ENCODE peak calls at places on chromosomes 5 and 9, in seven cellular contexts. One of them, this sample, is unnamed.

GRCh38 chr5:159850192-159850573 is 66.1 kb upstream of the ADRA1B start:
- DNase-seq in Panc1: no peak
- DNase-seq in progenitor cell of endocrine pancreas: no peak
- DNase-seq in GM12865: no peak
- DNase-seq in AG09309: peak; percentile 74
- DNase-seq in HCT116: no peak
- DNase-seq in GM23338: peak; percentile 27
- DNase-seq in this sample: no peak

GRCh38 chr9:73031350-73031749 is 78.5 kb upstream of the ALDH1A1 start:
- DNase-seq in AG09309: no peak
- DNase-seq in HCT116: no peak
- DNase-seq in GM12865: no peak
- DNase-seq in Panc1: no peak
- DNase-seq in GM23338: no peak
- DNase-seq in progenitor cell of endocrine pancreas: no peak
- DNase-seq in this sample: no peak

GRCh38 chr5:145244788-145245187 is 590.4 kb downstream of the PRELID2 start:
- DNase-seq in progenitor cell of endocrine pancreas: no peak
- DNase-seq in AG09309: peak; percentile 8
- DNase-seq in Panc1: no peak
- DNase-seq in GM12865: no peak
- DNase-seq in GM23338: no peak
- DNase-seq in HCT116: no peak
- DNase-seq in this sample: no peak

GRCh38 chr5:93604119-93604963 is 21.3 kb downstream of the NR2F1 start:
- DNase-seq in AG09309: no peak
- DNase-seq in GM23338: peak; percentile 69
- DNase-seq in progenitor cell of endocrine pancreas: no peak
- DNase-seq in HCT116: no peak
- DNase-seq in Panc1: no peak
- DNase-seq in GM12865: no peak
- DNase-seq in this sample: no peak

GRCh38 chr5:66554884-66555283 is 41.3 kb upstream of the MAST4 start:
- DNase-seq in AG09309: no peak
- DNase-seq in HCT116: no peak
- DNase-seq in progenitor cell of endocrine pancreas: no peak
- DNase-seq in GM23338: no peak
- DNase-seq in GM12865: no peak
- DNase-seq in Panc1: no peak
- DNase-seq in this sample: no peak

GRCh38 chr5:154901276-154901675 is 36.7 kb downstream of the GEMIN5 start:
- DNase-seq in Panc1: no peak
- DNase-seq in GM23338: no peak
- DNase-seq in progenitor cell of endocrine pancreas: no peak
- DNase-seq in GM12865: no peak
- DNase-seq in HCT116: no peak
- DNase-seq in AG09309: no peak
- DNase-seq in this sample: no peak

GRCh38 chr9:1979815-1980367 is 35.3 kb upstream of the SMARCA2 start:
- DNase-seq in GM23338: no peak
- DNase-seq in Panc1: no peak
- DNase-seq in GM12865: no peak
- DNase-seq in progenitor cell of endocrine pancreas: no peak
- DNase-seq in AG09309: peak; percentile 85
- DNase-seq in HCT116: no peak
- DNase-seq in this sample: no peak

GRCh38 chr5:179668404-179668803 is 12.4 kb downstream of the CBY3 start:
- DNase-seq in progenitor cell of endocrine pancreas: no peak
- DNase-seq in AG09309: no peak
- DNase-seq in HCT116: peak; percentile 48
- DNase-seq in GM23338: peak; percentile 93
- DNase-seq in GM12865: peak; percentile 69
- DNase-seq in Panc1: no peak
- DNase-seq in this sample: no peak

GRCh38 chr5:124941051-124942049 is 194.9 kb upstream of the ZNF608 start:
- DNase-seq in Panc1: no peak
- DNase-seq in GM23338: no peak
- DNase-seq in HCT116: no peak
- DNase-seq in GM12865: no peak
- DNase-seq in AG09309: no peak
- DNase-seq in progenitor cell of endocrine pancreas: no peak
- DNase-seq in this sample: no peak

GRCh38 chr9:112629890-112630485 is 87.9 kb downstream of the INIP start:
- DNase-seq in HCT116: no peak
- DNase-seq in GM23338: peak; percentile 11
- DNase-seq in progenitor cell of endocrine pancreas: no peak
- DNase-seq in GM12865: no peak
- DNase-seq in AG09309: no peak
- DNase-seq in Panc1: no peak
- DNase-seq in this sample: no peak

GRCh38 chr5:154285661-154286408 is 95.3 kb downstream of the GALNT10 start:
- DNase-seq in AG09309: peak; percentile 51
- DNase-seq in HCT116: no peak
- DNase-seq in GM12865: no peak
- DNase-seq in Panc1: no peak
- DNase-seq in GM23338: no peak
- DNase-seq in progenitor cell of endocrine pancreas: no peak
- DNase-seq in this sample: peak; percentile 26

GRCh38 chr5:171116711-171117110 is 192.3 kb upstream of the TLX3 start:
- DNase-seq in Panc1: no peak
- DNase-seq in AG09309: no peak
- DNase-seq in progenitor cell of endocrine pancreas: no peak
- DNase-seq in GM12865: no peak
- DNase-seq in GM23338: no peak
- DNase-seq in HCT116: no peak
- DNase-seq in this sample: no peak

GRCh38 chr9:114116061-114116747 is 17.1 kb upstream of the KIF12 start:
- DNase-seq in progenitor cell of endocrine pancreas: no peak
- DNase-seq in GM23338: no peak
- DNase-seq in HCT116: no peak
- DNase-seq in Panc1: no peak
- DNase-seq in GM12865: no peak
- DNase-seq in AG09309: no peak
- DNase-seq in this sample: no peak

GRCh38 chr9:73151653-73152382 is at the start of gene ANXA1:
- DNase-seq in AG09309: peak; percentile 80
- DNase-seq in GM23338: peak; percentile 60
- DNase-seq in progenitor cell of endocrine pancreas: no peak
- DNase-seq in GM12865: no peak
- DNase-seq in HCT116: peak; percentile 89
- DNase-seq in Panc1: no peak
- DNase-seq in this sample: peak; percentile 48

GRCh38 chr9:121823451-121824169 is 172.2 kb downstream of the DAB2IP start:
- DNase-seq in GM12865: no peak
- DNase-seq in GM23338: no peak
- DNase-seq in Panc1: no peak
- DNase-seq in progenitor cell of endocrine pancreas: no peak
- DNase-seq in AG09309: no peak
- DNase-seq in HCT116: no peak
- DNase-seq in this sample: no peak

GRCh38 chr5:6678385-6678784 is 34.8 kb upstream of the TENT4A start:
- DNase-seq in AG09309: no peak
- DNase-seq in Panc1: no peak
- DNase-seq in GM23338: no peak
- DNase-seq in GM12865: no peak
- DNase-seq in HCT116: no peak
- DNase-seq in progenitor cell of endocrine pancreas: no peak
- DNase-seq in this sample: no peak

GRCh38 chr5:75681125-75681830 is 36.0 kb downstream of the POC5 start:
- DNase-seq in AG09309: peak; percentile 17
- DNase-seq in Panc1: peak; percentile 17
- DNase-seq in HCT116: peak; percentile 15
- DNase-seq in progenitor cell of endocrine pancreas: no peak
- DNase-seq in GM12865: peak; percentile 44
- DNase-seq in GM23338: peak; percentile 59
- DNase-seq in this sample: no peak

GRCh38 chr5:33936381-33937016 is at the start of gene RXFP3:
- DNase-seq in Panc1: no peak
- DNase-seq in HCT116: no peak
- DNase-seq in GM23338: peak; percentile 59
- DNase-seq in GM12865: no peak
- DNase-seq in progenitor cell of endocrine pancreas: no peak
- DNase-seq in AG09309: no peak
- DNase-seq in this sample: no peak

GRCh38 chr9:80648336-80648735 is 1041.0 kb downstream of the TLE1 start:
- DNase-seq in HCT116: no peak
- DNase-seq in AG09309: no peak
- DNase-seq in GM23338: no peak
- DNase-seq in Panc1: no peak
- DNase-seq in progenitor cell of endocrine pancreas: no peak
- DNase-seq in GM12865: no peak
- DNase-seq in this sample: no peak

GRCh38 chr5:161022151-161022550 is 170.1 kb upstream of the ATP10B start:
- DNase-seq in HCT116: no peak
- DNase-seq in progenitor cell of endocrine pancreas: no peak
- DNase-seq in Panc1: no peak
- DNase-seq in GM23338: no peak
- DNase-seq in AG09309: no peak
- DNase-seq in GM12865: no peak
- DNase-seq in this sample: no peak

GRCh38 chr9:120100595-120100994 is 479.4 kb downstream of the CDK5RAP2 start:
- DNase-seq in GM12865: peak; percentile 3
- DNase-seq in HCT116: no peak
- DNase-seq in Panc1: no peak
- DNase-seq in AG09309: no peak
- DNase-seq in GM23338: no peak
- DNase-seq in progenitor cell of endocrine pancreas: no peak
- DNase-seq in this sample: no peak

GRCh38 chr5:102049517-102049916 is 246.6 kb downstream of the SLCO4C1 start:
- DNase-seq in GM23338: no peak
- DNase-seq in Panc1: no peak
- DNase-seq in AG09309: no peak
- DNase-seq in GM12865: no peak
- DNase-seq in HCT116: no peak
- DNase-seq in progenitor cell of endocrine pancreas: no peak
- DNase-seq in this sample: no peak

GRCh38 chr5:148268556-148268955 is at the start of gene SPINK13:
- DNase-seq in HCT116: peak; percentile 26
- DNase-seq in Panc1: no peak
- DNase-seq in GM12865: no peak
- DNase-seq in GM23338: no peak
- DNase-seq in AG09309: peak; percentile 71
- DNase-seq in progenitor cell of endocrine pancreas: no peak
- DNase-seq in this sample: peak; percentile 65

GRCh38 chr5:117182104-117182503 is 607.5 kb upstream of the SEMA6A start:
- DNase-seq in progenitor cell of endocrine pancreas: no peak
- DNase-seq in HCT116: no peak
- DNase-seq in GM23338: no peak
- DNase-seq in GM12865: no peak
- DNase-seq in AG09309: no peak
- DNase-seq in Panc1: no peak
- DNase-seq in this sample: no peak

DNA sequence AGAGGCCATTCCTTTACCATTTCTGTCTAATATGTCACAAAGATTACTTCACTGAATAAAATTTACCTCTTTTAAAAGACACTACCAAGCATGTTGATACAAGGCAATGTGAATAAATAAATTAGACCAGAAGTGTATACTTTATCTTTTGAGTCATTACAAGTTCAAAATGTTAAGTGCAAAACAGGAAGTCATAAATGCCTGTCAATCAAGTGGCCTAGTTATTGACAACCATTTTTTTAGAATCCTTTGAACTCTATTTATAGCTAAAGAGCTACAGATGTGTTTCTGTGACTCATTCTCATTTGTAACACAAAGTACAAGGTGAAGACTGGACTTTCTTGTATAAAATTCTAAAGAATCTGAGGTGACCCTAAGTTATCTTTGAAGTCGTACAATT is 602.7 kb upstream of the SEMA6A start:
- DNase-seq in Panc1: no peak
- DNase-seq in HCT116: peak; percentile 7
- DNase-seq in GM12865: peak; percentile 4
- DNase-seq in GM23338: no peak
- DNase-seq in progenitor cell of endocrine pancreas: no peak
- DNase-seq in AG09309: no peak
- DNase-seq in this sample: no peak
- TF ChIP-seq CTCF in Panc1: no peak
- TF ChIP-seq CTCF in HCT116: no peak
- TF ChIP-seq CTCF in GM12865: no peak
- TF ChIP-seq CTCF in GM23338: no peak
- TF ChIP-seq CTCF in progenitor cell of endocrine pancreas: no peak
- TF ChIP-seq CTCF in AG09309: no peak
- TF ChIP-seq CTCF in this sample: no peak

DNA sequence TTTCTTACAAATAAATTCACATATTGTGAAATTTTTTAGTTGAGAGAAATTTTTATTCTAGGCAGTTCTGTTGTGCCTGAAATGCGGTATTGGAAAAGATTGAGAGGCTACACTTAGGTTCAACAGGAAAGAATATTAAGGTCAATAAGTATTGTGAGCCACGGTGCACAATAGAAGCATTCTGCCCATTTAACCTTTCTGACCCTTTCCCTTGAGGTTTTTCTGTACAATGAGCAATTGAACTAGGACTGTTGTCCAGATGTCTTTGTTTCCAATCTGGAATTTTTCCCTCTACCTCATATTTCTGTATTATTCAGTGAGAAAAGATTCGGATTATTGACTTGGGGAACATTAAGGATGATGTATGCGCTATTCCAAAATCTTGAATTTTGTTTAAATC is 205.2 kb downstream of the NR3C1 start:
- DNase-seq in HCT116: no peak
- DNase-seq in GM12865: no peak
- DNase-seq in GM23338: no peak
- DNase-seq in progenitor cell of endocrine pancreas: no peak
- DNase-seq in AG09309: no peak
- DNase-seq in Panc1: no peak
- DNase-seq in this sample: no peak
- TF ChIP-seq CTCF in HCT116: no peak
- TF ChIP-seq CTCF in GM12865: no peak
- TF ChIP-seq CTCF in GM23338: no peak
- TF ChIP-seq CTCF in progenitor cell of endocrine pancreas: no peak
- TF ChIP-seq CTCF in AG09309: no peak
- TF ChIP-seq CTCF in Panc1: no peak
- TF ChIP-seq CTCF in this sample: no peak

DNA sequence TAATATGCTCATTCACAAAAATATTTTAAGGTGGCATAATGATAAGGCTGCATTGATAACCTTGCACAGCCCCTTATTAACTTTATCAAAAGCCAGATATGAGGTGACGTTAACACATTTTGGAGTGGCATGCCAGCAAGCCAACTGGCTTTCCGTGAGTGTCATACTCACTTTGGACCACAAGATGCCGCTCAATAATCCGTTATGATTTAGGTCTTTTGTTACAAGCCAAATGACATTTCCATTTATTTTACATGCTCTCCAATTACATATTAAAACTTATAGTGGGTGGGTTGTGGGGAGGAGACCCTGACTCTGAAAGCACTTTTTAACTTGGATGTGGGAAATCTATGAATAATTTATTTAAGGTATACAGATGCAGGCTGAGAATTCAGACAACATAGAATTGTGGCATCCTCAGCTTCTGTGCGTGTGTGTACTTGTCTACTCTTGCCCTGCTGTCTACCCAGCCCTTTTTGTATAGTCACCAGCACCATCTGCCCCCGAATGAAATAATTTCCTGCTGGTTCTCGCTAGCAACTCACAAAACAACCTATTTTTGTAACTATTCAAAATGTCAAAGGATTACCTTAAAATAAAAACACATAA is 305.1 kb downstream of the PSAT1 start:
- DNase-seq in progenitor cell of endocrine pancreas: no peak
- DNase-seq in GM23338: peak; percentile 65
- DNase-seq in Panc1: peak; percentile 39
- DNase-seq in AG09309: no peak
- DNase-seq in HCT116: peak; percentile 22
- DNase-seq in GM12865: peak; percentile 44
- DNase-seq in this sample: peak; percentile 32
- TF ChIP-seq CTCF in progenitor cell of endocrine pancreas: peak; percentile 89
- TF ChIP-seq CTCF in GM23338: peak; percentile 78
- TF ChIP-seq CTCF in Panc1: peak; percentile 75
- TF ChIP-seq CTCF in AG09309: peak; percentile 70
- TF ChIP-seq CTCF in HCT116: peak; percentile 86
- TF ChIP-seq CTCF in GM12865: peak; percentile 65
- TF ChIP-seq CTCF in this sample: peak; percentile 50

GRCh38 chr9:97895695-97896332 is 26.5 kb downstream of the TRMO start:
- DNase-seq in GM12865: peak; percentile 20
- DNase-seq in GM23338: peak; percentile 83
- DNase-seq in AG09309: no peak
- DNase-seq in progenitor cell of endocrine pancreas: no peak
- DNase-seq in Panc1: no peak
- DNase-seq in HCT116: peak; percentile 23
- DNase-seq in this sample: no peak
- TF ChIP-seq CTCF in GM12865: peak; percentile 22
- TF ChIP-seq CTCF in GM23338: peak; percentile 43
- TF ChIP-seq CTCF in AG09309: peak; percentile 19
- TF ChIP-seq CTCF in progenitor cell of endocrine pancreas: no peak
- TF ChIP-seq CTCF in Panc1: no peak
- TF ChIP-seq CTCF in HCT116: peak; percentile 53
- TF ChIP-seq CTCF in this sample: no peak